ENCODE peak calls at places on chromosomes 5 and 9, in ten cellular contexts. One of them, this sample, is unnamed.
A peak's percentile ranks its signal among the peaks of the same experiment; 100 is the strongest.

GRCh38 chr5:129398279-129398678 is 61.8 kb upstream of the ADAMTS19 start:
- DNase-seq in stimulated activated CD4-positive, alpha-beta T cell treated with anti-CD3 and anti-CD28 coated beads, Interleukin-4, amount 100 ng/mL, for 48 hours: no peak
- DNase-seq in posterior vena cava: no peak
- DNase-seq in chondrocyte: no peak
- DNase-seq in activated T-helper 1 cell treated with Interleukin-2 at 50 U/mL for 16 hours: no peak
- DNase-seq in iPS-NIHi11: peak; percentile 29
- DNase-seq in ureter: no peak
- DNase-seq in central memory CD4-positive, alpha-beta T cell: no peak
- DNase-seq in OCI-LY7: no peak
- DNase-seq in upper lobe of left lung: no peak
- DNase-seq in this sample: no peak

GRCh38 chr9:93156475-93157008 is 22.5 kb upstream of the NINJ1 start:
- DNase-seq in upper lobe of left lung: no peak
- DNase-seq in stimulated activated CD4-positive, alpha-beta T cell treated with anti-CD3 and anti-CD28 coated beads, Interleukin-4, amount 100 ng/mL, for 48 hours: no peak
- DNase-seq in posterior vena cava: no peak
- DNase-seq in ureter: no peak
- DNase-seq in chondrocyte: no peak
- DNase-seq in central memory CD4-positive, alpha-beta T cell: no peak
- DNase-seq in activated T-helper 1 cell treated with Interleukin-2 at 50 U/mL for 16 hours: no peak
- DNase-seq in iPS-NIHi11: no peak
- DNase-seq in OCI-LY7: no peak
- DNase-seq in this sample: no peak

GRCh38 chr9:33081128-33081851 is 4.8 kb upstream of the SMU1 start:
- DNase-seq in iPS-NIHi11: peak; percentile 83
- DNase-seq in chondrocyte: no peak
- DNase-seq in activated T-helper 1 cell treated with Interleukin-2 at 50 U/mL for 16 hours: peak; percentile 27
- DNase-seq in central memory CD4-positive, alpha-beta T cell: peak; percentile 80
- DNase-seq in ureter: peak; percentile 73
- DNase-seq in upper lobe of left lung: peak; percentile 54
- DNase-seq in posterior vena cava: no peak
- DNase-seq in stimulated activated CD4-positive, alpha-beta T cell treated with anti-CD3 and anti-CD28 coated beads, Interleukin-4, amount 100 ng/mL, for 48 hours: peak; percentile 41
- DNase-seq in OCI-LY7: peak; percentile 86
- DNase-seq in this sample: peak; percentile 70

GRCh38 chr9:112443200-112443599 is 43.4 kb upstream of the KIAA1958 start:
- DNase-seq in chondrocyte: no peak
- DNase-seq in ureter: no peak
- DNase-seq in stimulated activated CD4-positive, alpha-beta T cell treated with anti-CD3 and anti-CD28 coated beads, Interleukin-4, amount 100 ng/mL, for 48 hours: no peak
- DNase-seq in posterior vena cava: no peak
- DNase-seq in central memory CD4-positive, alpha-beta T cell: peak; percentile 13
- DNase-seq in activated T-helper 1 cell treated with Interleukin-2 at 50 U/mL for 16 hours: no peak
- DNase-seq in iPS-NIHi11: no peak
- DNase-seq in OCI-LY7: peak; percentile 39
- DNase-seq in upper lobe of left lung: no peak
- DNase-seq in this sample: peak; percentile 3

GRCh38 chr9:86775718-86776117 is 171.6 kb downstream of the GAS1 start:
- DNase-seq in OCI-LY7: no peak
- DNase-seq in central memory CD4-positive, alpha-beta T cell: no peak
- DNase-seq in activated T-helper 1 cell treated with Interleukin-2 at 50 U/mL for 16 hours: no peak
- DNase-seq in posterior vena cava: no peak
- DNase-seq in stimulated activated CD4-positive, alpha-beta T cell treated with anti-CD3 and anti-CD28 coated beads, Interleukin-4, amount 100 ng/mL, for 48 hours: no peak
- DNase-seq in upper lobe of left lung: no peak
- DNase-seq in iPS-NIHi11: no peak
- DNase-seq in chondrocyte: no peak
- DNase-seq in ureter: no peak
- DNase-seq in this sample: no peak

GRCh38 chr5:81209869-81210268 is 23.3 kb upstream of the CKMT2 start:
- DNase-seq in upper lobe of left lung: no peak
- DNase-seq in ureter: no peak
- DNase-seq in activated T-helper 1 cell treated with Interleukin-2 at 50 U/mL for 16 hours: no peak
- DNase-seq in chondrocyte: no peak
- DNase-seq in central memory CD4-positive, alpha-beta T cell: no peak
- DNase-seq in stimulated activated CD4-positive, alpha-beta T cell treated with anti-CD3 and anti-CD28 coated beads, Interleukin-4, amount 100 ng/mL, for 48 hours: no peak
- DNase-seq in iPS-NIHi11: no peak
- DNase-seq in OCI-LY7: no peak
- DNase-seq in posterior vena cava: no peak
- DNase-seq in this sample: no peak

GRCh38 chr9:116000748-116001329 is 152.8 kb upstream of the PAPPA start:
- DNase-seq in activated T-helper 1 cell treated with Interleukin-2 at 50 U/mL for 16 hours: no peak
- DNase-seq in central memory CD4-positive, alpha-beta T cell: no peak
- DNase-seq in posterior vena cava: no peak
- DNase-seq in chondrocyte: no peak
- DNase-seq in stimulated activated CD4-positive, alpha-beta T cell treated with anti-CD3 and anti-CD28 coated beads, Interleukin-4, amount 100 ng/mL, for 48 hours: no peak
- DNase-seq in OCI-LY7: peak; percentile 12
- DNase-seq in iPS-NIHi11: peak; percentile 57
- DNase-seq in ureter: no peak
- DNase-seq in upper lobe of left lung: no peak
- DNase-seq in this sample: peak; percentile 20

GRCh38 chr5:150278046-150278760 is 11.4 kb downstream of the CAMK2A start:
- DNase-seq in activated T-helper 1 cell treated with Interleukin-2 at 50 U/mL for 16 hours: no peak
- DNase-seq in ureter: no peak
- DNase-seq in stimulated activated CD4-positive, alpha-beta T cell treated with anti-CD3 and anti-CD28 coated beads, Interleukin-4, amount 100 ng/mL, for 48 hours: no peak
- DNase-seq in posterior vena cava: no peak
- DNase-seq in upper lobe of left lung: no peak
- DNase-seq in OCI-LY7: no peak
- DNase-seq in central memory CD4-positive, alpha-beta T cell: no peak
- DNase-seq in iPS-NIHi11: no peak
- DNase-seq in chondrocyte: no peak
- DNase-seq in this sample: no peak

GRCh38 chr5:56302027-56302426 is 68.9 kb upstream of the ANKRD55 start:
- DNase-seq in ureter: no peak
- DNase-seq in central memory CD4-positive, alpha-beta T cell: no peak
- DNase-seq in OCI-LY7: no peak
- DNase-seq in activated T-helper 1 cell treated with Interleukin-2 at 50 U/mL for 16 hours: no peak
- DNase-seq in iPS-NIHi11: no peak
- DNase-seq in chondrocyte: no peak
- DNase-seq in stimulated activated CD4-positive, alpha-beta T cell treated with anti-CD3 and anti-CD28 coated beads, Interleukin-4, amount 100 ng/mL, for 48 hours: no peak
- DNase-seq in upper lobe of left lung: no peak
- DNase-seq in posterior vena cava: no peak
- DNase-seq in this sample: no peak

GRCh38 chr9:109252291-109252690 is 68.6 kb downstream of the EPB41L4B start:
- DNase-seq in central memory CD4-positive, alpha-beta T cell: no peak
- DNase-seq in iPS-NIHi11: no peak
- DNase-seq in stimulated activated CD4-positive, alpha-beta T cell treated with anti-CD3 and anti-CD28 coated beads, Interleukin-4, amount 100 ng/mL, for 48 hours: no peak
- DNase-seq in posterior vena cava: no peak
- DNase-seq in upper lobe of left lung: no peak
- DNase-seq in chondrocyte: no peak
- DNase-seq in activated T-helper 1 cell treated with Interleukin-2 at 50 U/mL for 16 hours: no peak
- DNase-seq in OCI-LY7: no peak
- DNase-seq in ureter: no peak
- DNase-seq in this sample: no peak

GRCh38 chr9:93686127-93686879 is 109.9 kb downstream of the PHF2 start:
- DNase-seq in upper lobe of left lung: no peak
- DNase-seq in OCI-LY7: no peak
- DNase-seq in central memory CD4-positive, alpha-beta T cell: no peak
- DNase-seq in chondrocyte: peak; percentile 72
- DNase-seq in ureter: peak; percentile 26
- DNase-seq in activated T-helper 1 cell treated with Interleukin-2 at 50 U/mL for 16 hours: no peak
- DNase-seq in posterior vena cava: peak; percentile 57
- DNase-seq in iPS-NIHi11: peak; percentile 4
- DNase-seq in stimulated activated CD4-positive, alpha-beta T cell treated with anti-CD3 and anti-CD28 coated beads, Interleukin-4, amount 100 ng/mL, for 48 hours: no peak
- DNase-seq in this sample: no peak

GRCh38 chr5:38719403-38719802 is 126.4 kb upstream of the OSMR start:
- DNase-seq in activated T-helper 1 cell treated with Interleukin-2 at 50 U/mL for 16 hours: no peak
- DNase-seq in upper lobe of left lung: no peak
- DNase-seq in iPS-NIHi11: no peak
- DNase-seq in posterior vena cava: no peak
- DNase-seq in OCI-LY7: no peak
- DNase-seq in stimulated activated CD4-positive, alpha-beta T cell treated with anti-CD3 and anti-CD28 coated beads, Interleukin-4, amount 100 ng/mL, for 48 hours: no peak
- DNase-seq in ureter: no peak
- DNase-seq in central memory CD4-positive, alpha-beta T cell: no peak
- DNase-seq in chondrocyte: no peak
- DNase-seq in this sample: no peak

This sample was measured in RPMI8226.